ENCODE peak calls at places on chromosomes 6 and 20, in four cellular contexts. C, Y, Q and O are unnamed samples.

GRCh38 chr20:5550738-5551529 is 199.3 kb upstream of the SHLD1 start:
- DNase-seq in C (no peak), Y (no peak), Q (no peak), O (no peak)

GRCh38 chr6:45791600-45792168 is 224.0 kb downstream of the CLIC5 start:
- DNase-seq in Q (no peak), C (no peak), Y (no peak), O (peak)

GRCh38 chr6:16524380-16524707 is 236.9 kb downstream of the ATXN1 start:
- DNase-seq in Q (no peak), C (no peak), Y (no peak), O (peak)

GRCh38 chr6:31122803-31123706 is 2.8 kb upstream of the CDSN start:
- DNase-seq in Y (peak), Q (peak), C (no peak), O (peak)

GRCh38 chr6:46947497-46947896 is 25.8 kb upstream of the ADGRF5 start:
- DNase-seq in Q (no peak), C (no peak), Y (no peak), O (no peak)

GRCh38 chr6:38861957-38862401 is 146.9 kb downstream of the DNAH8 start:
- DNase-seq in C (no peak), Q (no peak), Y (no peak), O (no peak)

GRCh38 chr6:9405369-9405768 is 970.0 kb upstream of the SLC35B3 start:
- DNase-seq in Q (no peak), Y (no peak), C (no peak), O (peak)

GRCh38 chr20:51861726-51862466 is 59.6 kb upstream of the SALL4 start:
- DNase-seq in Y (no peak), C (peak), Q (no peak), O (no peak)

GRCh38 chr6:127267742-127268588 is 1.3 kb downstream of the RNF146 start:
- DNase-seq in Q (no peak), Y (no peak), C (peak), O (no peak)

GRCh38 chr6:169536446-169537170 is 165.2 kb downstream of the WDR27 start:
- DNase-seq in C (no peak), Y (no peak), Q (no peak), O (peak)

GRCh38 chr6:16324622-16325225 is 86.3 kb downstream of the GMPR start:
- DNase-seq in C (peak), Q (no peak), Y (no peak), O (no peak)

GRCh38 chr20:46276531-46276930 is 31.8 kb downstream of the CDH22 start:
- DNase-seq in Q (no peak), Y (no peak), C (no peak), O (no peak)

GRCh38 chr20:37408930-37409210 is 62.9 kb downstream of the SRC start:
- DNase-seq in Q (no peak), Y (no peak), C (no peak), O (no peak)

GRCh38 chr20:54197621-54198604 is 10.0 kb upstream of the PFDN4 start:
- DNase-seq in C (peak), Q (no peak), Y (no peak), O (peak)

DNA sequence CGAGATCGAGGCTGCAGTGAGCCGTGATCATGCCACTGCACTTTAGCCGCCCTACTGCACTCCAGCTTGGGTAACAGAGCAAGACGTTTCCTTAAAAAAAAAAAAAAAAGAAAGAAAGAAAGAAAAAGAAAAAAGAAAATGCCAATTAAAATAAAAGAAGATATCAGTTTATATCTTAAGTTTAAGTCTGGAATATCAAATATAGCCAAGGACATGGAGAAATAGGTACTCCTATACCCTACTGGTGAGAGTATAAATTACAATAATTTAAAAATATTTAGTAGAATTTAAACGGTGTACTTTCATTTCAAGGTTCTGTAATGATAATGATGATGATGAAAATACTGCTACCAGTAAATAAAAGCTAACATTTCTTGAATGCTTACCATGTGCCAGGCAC is 3.8 kb upstream of the TRIM31 start:
- DNase-seq in C (no peak), Y (no peak), Q (no peak), O (no peak)
- TF ChIP-seq CTCF in C (peak), Y (peak), Q (no peak), O (peak)

GRCh38 chr6:43269273-43270007 is 26.2 kb downstream of the TTBK1 start:
- DNase-seq in Q (peak), Y (no peak), C (peak), O (no peak)
- H3K4me3 ChIP-seq in Q (peak), Y (no peak), C (peak), O (peak)

GRCh38 chr20:23061713-23062561 is 12.5 kb upstream of the THBD start:
- DNase-seq in C (peak), Q (no peak), Y (no peak), O (peak)
- TF ChIP-seq CTCF in C (peak), Q (no peak), Y (peak), O (peak)

DNA sequence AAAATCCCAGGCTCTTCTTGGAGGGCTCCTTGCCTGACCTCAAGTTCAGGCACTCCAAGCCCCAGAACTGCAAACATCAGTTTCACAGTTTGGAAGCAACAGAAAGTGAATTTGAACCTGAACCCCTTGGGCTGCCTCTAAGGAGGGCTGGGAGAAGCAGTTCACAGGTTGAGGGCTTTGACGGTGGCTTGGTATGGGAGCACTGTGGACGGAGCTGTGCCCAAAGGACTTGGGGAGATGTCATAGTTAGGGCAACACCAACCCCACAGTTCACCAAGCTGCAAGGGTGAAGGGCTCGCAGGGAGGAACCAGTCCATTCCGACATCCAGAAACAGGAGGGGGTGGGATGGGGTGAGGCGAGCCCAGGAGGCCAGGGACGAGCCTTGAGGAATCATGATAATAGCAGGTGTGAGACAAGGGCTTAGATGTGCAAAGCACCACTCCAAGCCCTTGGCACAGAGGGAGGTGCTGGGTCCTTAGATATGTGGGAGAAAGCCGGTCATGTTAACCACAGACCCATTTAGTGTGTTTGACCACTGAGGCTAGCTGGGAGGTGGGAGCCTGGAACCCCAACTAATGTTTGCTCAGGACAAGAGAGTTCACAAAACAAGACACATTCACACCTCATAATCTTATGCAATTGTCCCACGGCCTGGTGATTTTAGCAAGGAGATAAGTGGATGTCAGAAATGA is 4.3 kb downstream of the CEBPB start:
- DNase-seq in Y (no peak), Q (no peak), C (no peak), O (no peak)
- H3K4me3 ChIP-seq in Y (no peak), Q (peak), C (no peak), O (peak)

DNA sequence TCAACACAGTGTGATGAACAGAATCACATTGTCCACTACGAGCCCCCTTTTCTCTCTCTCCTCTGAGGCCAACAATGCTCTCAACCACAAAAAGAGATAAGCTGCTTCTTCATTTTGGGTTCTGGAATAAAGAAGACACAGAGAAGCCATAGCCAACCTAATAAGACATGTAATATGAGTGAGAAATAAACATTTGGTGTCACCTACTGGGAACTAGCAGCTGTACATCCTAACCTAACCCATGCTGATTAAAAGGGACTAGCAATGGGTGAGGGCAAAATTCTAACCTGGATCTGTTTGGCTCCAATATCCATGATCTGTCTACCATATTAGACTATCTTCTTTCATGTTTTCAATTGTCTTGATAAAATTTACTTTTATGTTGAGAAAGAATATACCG is 369.1 kb upstream of the MARCKS start:
- DNase-seq in C (no peak), Q (no peak), Y (no peak), O (no peak)
- TF ChIP-seq CTCF in C (no peak), Q (no peak), Y (no peak), O (no peak)

GRCh38 chr20:63177134-63177784 is 38.7 kb downstream of the YTHDF1 start:
- DNase-seq in C (peak), Q (no peak), Y (peak), O (no peak)

GRCh38 chr20:63177785-63178444 is 38.0 kb downstream of the YTHDF1 start:
- DNase-seq in Q (no peak), C (no peak), Y (no peak), O (no peak)

GRCh38 chr20:63179876-63180275 is 36.1 kb downstream of the YTHDF1 start:
- DNase-seq in Y (no peak), Q (no peak), C (no peak), O (no peak)

GRCh38 chr20:63178889-63179751 is 36.8 kb downstream of the YTHDF1 start:
- DNase-seq in Y (peak), Q (peak), C (peak), O (no peak)

DNA sequence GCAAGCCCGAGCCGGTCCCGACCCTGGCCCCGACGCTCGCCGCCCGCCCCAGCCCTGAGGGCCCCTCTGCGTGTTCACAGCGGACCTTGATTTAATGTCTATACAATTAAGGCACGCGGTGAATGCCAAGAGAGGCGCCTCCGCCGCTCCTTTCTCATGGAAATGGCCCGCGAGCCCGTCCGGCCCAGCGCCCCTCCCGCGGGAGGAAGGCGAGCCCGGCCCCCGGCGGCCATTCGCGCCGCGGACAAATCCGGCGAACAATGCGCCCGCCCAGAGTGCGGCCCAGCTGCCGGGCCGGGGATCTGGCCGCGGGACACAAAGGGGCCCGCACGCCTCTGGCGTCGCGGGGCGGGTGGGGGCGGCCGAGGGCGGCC is 37.5 kb downstream of the YTHDF1 start:
- DNase-seq in Q (no peak), Y (no peak), C (peak), O (no peak)
- H3K4me3 ChIP-seq in Q (peak), Y (peak), C (peak), O (no peak)

GRCh38 chr6:90296346-90297123 is at the start of gene BACH2:
- DNase-seq in Q (peak), C (peak), Y (peak), O (peak)

GRCh38 chr6:90295854-90296345 is 743 bp downstream of the BACH2 start:
- DNase-seq in Y (peak), C (peak), Q (peak), O (peak)

GRCh38 chr6:90294614-90294988 is 2.0 kb downstream of the BACH2 start:
- DNase-seq in Q (no peak), C (peak), Y (no peak), O (no peak)

GRCh38 chr6:90294008-90294511 is 2.6 kb downstream of the BACH2 start:
- DNase-seq in C (no peak), Y (no peak), Q (no peak), O (no peak)

DNA sequence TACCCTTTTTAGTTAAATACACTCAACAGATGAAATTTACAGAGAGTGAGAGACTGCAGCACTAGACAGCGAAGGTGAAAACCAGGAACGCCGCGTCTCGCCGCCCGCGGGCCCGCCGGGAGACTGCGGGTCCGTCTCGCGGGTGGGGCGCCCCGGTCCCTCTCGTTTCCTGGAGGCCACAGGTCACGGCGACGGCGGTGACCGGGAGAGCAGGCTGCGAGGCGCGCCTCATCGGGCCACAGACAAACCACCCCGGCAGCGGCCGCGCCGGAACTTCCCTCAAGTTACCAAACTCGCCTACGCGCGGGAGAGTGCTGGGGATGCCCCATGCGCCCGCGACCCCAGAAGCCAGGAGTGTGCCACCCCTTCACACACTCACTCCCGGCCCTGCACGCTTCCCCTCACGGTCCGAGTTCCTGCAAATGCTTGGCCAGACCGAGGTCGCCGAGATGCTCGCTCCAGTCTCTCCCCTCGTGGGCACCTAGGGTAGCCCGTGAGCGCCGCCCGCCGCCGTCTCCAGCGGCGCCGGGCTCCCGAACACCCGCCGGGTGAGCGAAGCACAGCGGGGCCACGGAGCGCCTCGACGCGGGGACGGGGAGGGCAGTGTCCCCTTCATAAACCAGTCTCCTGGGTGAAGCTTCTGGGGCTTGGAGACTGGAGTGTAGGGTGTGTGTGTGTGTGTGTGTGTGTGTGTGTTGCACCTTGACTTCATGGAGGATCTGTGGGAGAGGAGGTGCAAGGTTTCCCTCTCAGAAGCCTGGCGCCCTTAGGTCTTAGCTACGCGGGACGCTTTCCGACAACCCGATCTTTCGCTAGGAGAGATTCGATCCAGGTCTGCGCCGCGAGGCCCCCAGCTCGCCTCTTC is 1.4 kb downstream of the BACH2 start:
- DNase-seq in Q (peak), C (peak), Y (peak), O (peak)
- TF ChIP-seq CTCF in Q (no peak), C (no peak), Y (peak), O (no peak)